ENCODE peak calls at places on chromosomes 11 and 22, in seven cellular contexts. One of them, this sample, is unnamed.

GRCh38 chr11:2517386-2518064 is 72.7 kb downstream of the KCNQ1 start:
- DNase-seq in activated CD4-positive, alpha-beta T cell treated with anti-CD3 and anti-CD28 coated beads for 24 hours: no peak
- DNase-seq in hepatocyte: no peak
- DNase-seq in NCI-H2029 treated with DMSO at 0.1 percent for 48 hours: no peak
- DNase-seq in activated naive CD4-positive, alpha-beta T cell: no peak
- DNase-seq in effector memory CD8-positive, alpha-beta T cell: no peak
- DNase-seq in KBM-7: no peak
- DNase-seq in this sample: no peak

GRCh38 chr11:94128746-94129504 is at the start of gene PANX1:
- DNase-seq in activated naive CD4-positive, alpha-beta T cell: peak
- DNase-seq in NCI-H2029 treated with DMSO at 0.1 percent for 48 hours: peak
- DNase-seq in hepatocyte: peak
- DNase-seq in activated CD4-positive, alpha-beta T cell treated with anti-CD3 and anti-CD28 coated beads for 24 hours: peak
- DNase-seq in effector memory CD8-positive, alpha-beta T cell: peak
- DNase-seq in KBM-7: peak
- DNase-seq in this sample: peak

GRCh38 chr22:29780781-29781676 is 13.9 kb downstream of the UQCR10 start:
- DNase-seq in KBM-7: no peak
- DNase-seq in hepatocyte: no peak
- DNase-seq in activated naive CD4-positive, alpha-beta T cell: no peak
- DNase-seq in effector memory CD8-positive, alpha-beta T cell: no peak
- DNase-seq in activated CD4-positive, alpha-beta T cell treated with anti-CD3 and anti-CD28 coated beads for 24 hours: no peak
- DNase-seq in NCI-H2029 treated with DMSO at 0.1 percent for 48 hours: no peak
- DNase-seq in this sample: no peak

GRCh38 chr11:103086461-103086860 is 5.5 kb downstream of the DCUN1D5 start:
- DNase-seq in hepatocyte: no peak
- DNase-seq in NCI-H2029 treated with DMSO at 0.1 percent for 48 hours: no peak
- DNase-seq in effector memory CD8-positive, alpha-beta T cell: no peak
- DNase-seq in activated CD4-positive, alpha-beta T cell treated with anti-CD3 and anti-CD28 coated beads for 24 hours: no peak
- DNase-seq in KBM-7: no peak
- DNase-seq in activated naive CD4-positive, alpha-beta T cell: no peak
- DNase-seq in this sample: no peak

GRCh38 chr11:27464155-27464759 is 8.3 kb downstream of the LGR4 start:
- DNase-seq in activated CD4-positive, alpha-beta T cell treated with anti-CD3 and anti-CD28 coated beads for 24 hours: no peak
- DNase-seq in effector memory CD8-positive, alpha-beta T cell: no peak
- DNase-seq in activated naive CD4-positive, alpha-beta T cell: no peak
- DNase-seq in KBM-7: no peak
- DNase-seq in NCI-H2029 treated with DMSO at 0.1 percent for 48 hours: no peak
- DNase-seq in hepatocyte: peak
- DNase-seq in this sample: no peak

GRCh38 chr11:132777067-132777975 is 755.0 kb downstream of the OPCML start:
- DNase-seq in hepatocyte: no peak
- DNase-seq in NCI-H2029 treated with DMSO at 0.1 percent for 48 hours: no peak
- DNase-seq in KBM-7: no peak
- DNase-seq in effector memory CD8-positive, alpha-beta T cell: no peak
- DNase-seq in activated naive CD4-positive, alpha-beta T cell: no peak
- DNase-seq in activated CD4-positive, alpha-beta T cell treated with anti-CD3 and anti-CD28 coated beads for 24 hours: no peak
- DNase-seq in this sample: no peak

GRCh38 chr11:65437436-65438227 is 15.0 kb downstream of the NEAT1 start:
- DNase-seq in activated CD4-positive, alpha-beta T cell treated with anti-CD3 and anti-CD28 coated beads for 24 hours: no peak
- DNase-seq in KBM-7: peak
- DNase-seq in activated naive CD4-positive, alpha-beta T cell: no peak
- DNase-seq in hepatocyte: peak
- DNase-seq in effector memory CD8-positive, alpha-beta T cell: no peak
- DNase-seq in NCI-H2029 treated with DMSO at 0.1 percent for 48 hours: no peak
- DNase-seq in this sample: no peak

GRCh38 chr11:95398437-95399112 is 167.6 kb upstream of the SESN3 start:
- DNase-seq in effector memory CD8-positive, alpha-beta T cell: no peak
- DNase-seq in activated naive CD4-positive, alpha-beta T cell: no peak
- DNase-seq in hepatocyte: no peak
- DNase-seq in KBM-7: no peak
- DNase-seq in NCI-H2029 treated with DMSO at 0.1 percent for 48 hours: no peak
- DNase-seq in activated CD4-positive, alpha-beta T cell treated with anti-CD3 and anti-CD28 coated beads for 24 hours: no peak
- DNase-seq in this sample: no peak

GRCh38 chr11:66316849-66317251 is at the start of gene CD248:
- DNase-seq in effector memory CD8-positive, alpha-beta T cell: no peak
- DNase-seq in activated CD4-positive, alpha-beta T cell treated with anti-CD3 and anti-CD28 coated beads for 24 hours: no peak
- DNase-seq in activated naive CD4-positive, alpha-beta T cell: no peak
- DNase-seq in hepatocyte: peak
- DNase-seq in NCI-H2029 treated with DMSO at 0.1 percent for 48 hours: no peak
- DNase-seq in KBM-7: no peak
- DNase-seq in this sample: no peak

GRCh38 chr11:65066805-65067291 is 8.5 kb upstream of the NAALADL1 start:
- DNase-seq in activated naive CD4-positive, alpha-beta T cell: no peak
- DNase-seq in KBM-7: no peak
- DNase-seq in NCI-H2029 treated with DMSO at 0.1 percent for 48 hours: no peak
- DNase-seq in activated CD4-positive, alpha-beta T cell treated with anti-CD3 and anti-CD28 coated beads for 24 hours: no peak
- DNase-seq in effector memory CD8-positive, alpha-beta T cell: no peak
- DNase-seq in hepatocyte: no peak
- DNase-seq in this sample: no peak

GRCh38 chr22:26065847-26066246 is 103.4 kb upstream of the SEZ6L start:
- DNase-seq in effector memory CD8-positive, alpha-beta T cell: no peak
- DNase-seq in hepatocyte: no peak
- DNase-seq in activated naive CD4-positive, alpha-beta T cell: no peak
- DNase-seq in activated CD4-positive, alpha-beta T cell treated with anti-CD3 and anti-CD28 coated beads for 24 hours: no peak
- DNase-seq in NCI-H2029 treated with DMSO at 0.1 percent for 48 hours: peak
- DNase-seq in KBM-7: no peak
- DNase-seq in this sample: no peak

GRCh38 chr11:73463359-73463758 is 87.2 kb downstream of the RELT start:
- DNase-seq in hepatocyte: no peak
- DNase-seq in activated naive CD4-positive, alpha-beta T cell: no peak
- DNase-seq in KBM-7: no peak
- DNase-seq in NCI-H2029 treated with DMSO at 0.1 percent for 48 hours: no peak
- DNase-seq in effector memory CD8-positive, alpha-beta T cell: no peak
- DNase-seq in activated CD4-positive, alpha-beta T cell treated with anti-CD3 and anti-CD28 coated beads for 24 hours: no peak
- DNase-seq in this sample: no peak

GRCh38 chr11:23923357-23923756 is 573.5 kb upstream of the LUZP2 start:
- DNase-seq in effector memory CD8-positive, alpha-beta T cell: no peak
- DNase-seq in activated CD4-positive, alpha-beta T cell treated with anti-CD3 and anti-CD28 coated beads for 24 hours: no peak
- DNase-seq in KBM-7: no peak
- DNase-seq in activated naive CD4-positive, alpha-beta T cell: no peak
- DNase-seq in NCI-H2029 treated with DMSO at 0.1 percent for 48 hours: no peak
- DNase-seq in hepatocyte: no peak
- DNase-seq in this sample: no peak

GRCh38 chr11:57424802-57425564 is 1.9 kb downstream of the SLC43A3 start:
- DNase-seq in KBM-7: peak
- DNase-seq in activated naive CD4-positive, alpha-beta T cell: peak
- DNase-seq in activated CD4-positive, alpha-beta T cell treated with anti-CD3 and anti-CD28 coated beads for 24 hours: peak
- DNase-seq in hepatocyte: peak
- DNase-seq in effector memory CD8-positive, alpha-beta T cell: peak
- DNase-seq in NCI-H2029 treated with DMSO at 0.1 percent for 48 hours: no peak
- DNase-seq in this sample: peak

GRCh38 chr22:21642584-21643448 is 714 bp downstream of the SDF2L1 start:
- DNase-seq in activated naive CD4-positive, alpha-beta T cell: peak
- DNase-seq in effector memory CD8-positive, alpha-beta T cell: peak
- DNase-seq in NCI-H2029 treated with DMSO at 0.1 percent for 48 hours: no peak
- DNase-seq in hepatocyte: peak
- DNase-seq in KBM-7: peak
- DNase-seq in activated CD4-positive, alpha-beta T cell treated with anti-CD3 and anti-CD28 coated beads for 24 hours: peak
- DNase-seq in this sample: peak

GRCh38 chr22:49081926-49082325 is 745.7 kb downstream of the BRD1 start:
- DNase-seq in activated naive CD4-positive, alpha-beta T cell: no peak
- DNase-seq in effector memory CD8-positive, alpha-beta T cell: no peak
- DNase-seq in NCI-H2029 treated with DMSO at 0.1 percent for 48 hours: no peak
- DNase-seq in activated CD4-positive, alpha-beta T cell treated with anti-CD3 and anti-CD28 coated beads for 24 hours: no peak
- DNase-seq in KBM-7: no peak
- DNase-seq in hepatocyte: no peak
- DNase-seq in this sample: no peak

GRCh38 chr11:76564400-76564799 is 106.1 kb downstream of the LRRC32 start:
- DNase-seq in effector memory CD8-positive, alpha-beta T cell: no peak
- DNase-seq in hepatocyte: no peak
- DNase-seq in activated CD4-positive, alpha-beta T cell treated with anti-CD3 and anti-CD28 coated beads for 24 hours: no peak
- DNase-seq in NCI-H2029 treated with DMSO at 0.1 percent for 48 hours: no peak
- DNase-seq in activated naive CD4-positive, alpha-beta T cell: no peak
- DNase-seq in KBM-7: peak
- DNase-seq in this sample: no peak

GRCh38 chr11:47943721-47944554 is 36.4 kb upstream of the PTPRJ start:
- DNase-seq in KBM-7: no peak
- DNase-seq in activated naive CD4-positive, alpha-beta T cell: no peak
- DNase-seq in hepatocyte: no peak
- DNase-seq in activated CD4-positive, alpha-beta T cell treated with anti-CD3 and anti-CD28 coated beads for 24 hours: no peak
- DNase-seq in effector memory CD8-positive, alpha-beta T cell: no peak
- DNase-seq in NCI-H2029 treated with DMSO at 0.1 percent for 48 hours: no peak
- DNase-seq in this sample: no peak

GRCh38 chr22:48886604-48887393 is 940.9 kb downstream of the BRD1 start:
- DNase-seq in activated CD4-positive, alpha-beta T cell treated with anti-CD3 and anti-CD28 coated beads for 24 hours: no peak
- DNase-seq in KBM-7: no peak
- DNase-seq in hepatocyte: no peak
- DNase-seq in NCI-H2029 treated with DMSO at 0.1 percent for 48 hours: peak
- DNase-seq in effector memory CD8-positive, alpha-beta T cell: no peak
- DNase-seq in activated naive CD4-positive, alpha-beta T cell: no peak
- DNase-seq in this sample: no peak

GRCh38 chr22:34403667-34404066 is 483.4 kb upstream of the LARGE1 start:
- DNase-seq in effector memory CD8-positive, alpha-beta T cell: no peak
- DNase-seq in activated CD4-positive, alpha-beta T cell treated with anti-CD3 and anti-CD28 coated beads for 24 hours: no peak
- DNase-seq in KBM-7: no peak
- DNase-seq in activated naive CD4-positive, alpha-beta T cell: no peak
- DNase-seq in NCI-H2029 treated with DMSO at 0.1 percent for 48 hours: no peak
- DNase-seq in hepatocyte: no peak
- DNase-seq in this sample: no peak

GRCh38 chr22:27892811-27893210 is 26.2 kb downstream of the PITPNB start:
- DNase-seq in NCI-H2029 treated with DMSO at 0.1 percent for 48 hours: no peak
- DNase-seq in activated naive CD4-positive, alpha-beta T cell: no peak
- DNase-seq in effector memory CD8-positive, alpha-beta T cell: no peak
- DNase-seq in activated CD4-positive, alpha-beta T cell treated with anti-CD3 and anti-CD28 coated beads for 24 hours: no peak
- DNase-seq in KBM-7: no peak
- DNase-seq in hepatocyte: no peak
- DNase-seq in this sample: no peak

GRCh38 chr11:27921472-27921871 is 186.5 kb downstream of the KIF18A start:
- DNase-seq in effector memory CD8-positive, alpha-beta T cell: no peak
- DNase-seq in KBM-7: no peak
- DNase-seq in hepatocyte: no peak
- DNase-seq in activated CD4-positive, alpha-beta T cell treated with anti-CD3 and anti-CD28 coated beads for 24 hours: no peak
- DNase-seq in NCI-H2029 treated with DMSO at 0.1 percent for 48 hours: no peak
- DNase-seq in activated naive CD4-positive, alpha-beta T cell: no peak
- DNase-seq in this sample: no peak

GRCh38 chr11:12687740-12688139 is 13.5 kb downstream of the TEAD1 start:
- DNase-seq in activated naive CD4-positive, alpha-beta T cell: no peak
- DNase-seq in effector memory CD8-positive, alpha-beta T cell: no peak
- DNase-seq in KBM-7: no peak
- DNase-seq in NCI-H2029 treated with DMSO at 0.1 percent for 48 hours: no peak
- DNase-seq in hepatocyte: no peak
- DNase-seq in activated CD4-positive, alpha-beta T cell treated with anti-CD3 and anti-CD28 coated beads for 24 hours: no peak
- DNase-seq in this sample: no peak

GRCh38 chr22:22935546-22936157 is 48.0 kb downstream of the IGLL5 start:
- DNase-seq in NCI-H2029 treated with DMSO at 0.1 percent for 48 hours: no peak
- DNase-seq in effector memory CD8-positive, alpha-beta T cell: no peak
- DNase-seq in KBM-7: no peak
- DNase-seq in hepatocyte: no peak
- DNase-seq in activated CD4-positive, alpha-beta T cell treated with anti-CD3 and anti-CD28 coated beads for 24 hours: no peak
- DNase-seq in activated naive CD4-positive, alpha-beta T cell: no peak
- DNase-seq in this sample: no peak

GRCh38 chr22:39528080-39528661 is 4.4 kb downstream of the RPS19BP1 start:
- DNase-seq in NCI-H2029 treated with DMSO at 0.1 percent for 48 hours: no peak
- DNase-seq in hepatocyte: no peak
- DNase-seq in activated naive CD4-positive, alpha-beta T cell: no peak
- DNase-seq in activated CD4-positive, alpha-beta T cell treated with anti-CD3 and anti-CD28 coated beads for 24 hours: no peak
- DNase-seq in effector memory CD8-positive, alpha-beta T cell: no peak
- DNase-seq in KBM-7: no peak
- DNase-seq in this sample: no peak

GRCh38 chr11:65637794-65638317 is at the start of gene SIPA1:
- DNase-seq in NCI-H2029 treated with DMSO at 0.1 percent for 48 hours: no peak
- DNase-seq in KBM-7: peak
- DNase-seq in hepatocyte: peak
- DNase-seq in activated CD4-positive, alpha-beta T cell treated with anti-CD3 and anti-CD28 coated beads for 24 hours: peak
- DNase-seq in activated naive CD4-positive, alpha-beta T cell: peak
- DNase-seq in effector memory CD8-positive, alpha-beta T cell: peak
- DNase-seq in this sample: peak

GRCh38 chr11:17405232-17406005 is 17.0 kb upstream of the KCNJ11 start:
- DNase-seq in KBM-7: no peak
- DNase-seq in activated CD4-positive, alpha-beta T cell treated with anti-CD3 and anti-CD28 coated beads for 24 hours: no peak
- DNase-seq in hepatocyte: peak
- DNase-seq in effector memory CD8-positive, alpha-beta T cell: no peak
- DNase-seq in NCI-H2029 treated with DMSO at 0.1 percent for 48 hours: peak
- DNase-seq in activated naive CD4-positive, alpha-beta T cell: no peak
- DNase-seq in this sample: no peak

GRCh38 chr11:117199061-117199915 is at the start of gene TAGLN:
- DNase-seq in KBM-7: no peak
- DNase-seq in activated CD4-positive, alpha-beta T cell treated with anti-CD3 and anti-CD28 coated beads for 24 hours: no peak
- DNase-seq in hepatocyte: peak
- DNase-seq in effector memory CD8-positive, alpha-beta T cell: no peak
- DNase-seq in activated naive CD4-positive, alpha-beta T cell: no peak
- DNase-seq in NCI-H2029 treated with DMSO at 0.1 percent for 48 hours: no peak
- DNase-seq in this sample: no peak